ENCODE peak calls at places on chromosomes 2 and 18, in five cellular contexts. W is endothelial cell of umbilical vein, D is A549, G is WTC11, U is HepG2. E is an unnamed sample.

GRCh38 chr2:98881153-98881650 is 54.8 kb downstream of the CRACDL start:
- DNase-seq in U (no peak), D (no peak), G (no peak), W (no peak), E (no peak)

GRCh38 chr2:225120175-225120574 is 77.9 kb upstream of the DOCK10 start:
- DNase-seq in W (no peak), D (peak; percentile 24), G (no peak), U (no peak), E (no peak)

GRCh38 chr18:50973367-50974126 is 5.7 kb downstream of the ELAC1 start:
- DNase-seq in D (peak; percentile 27), W (no peak), U (peak; percentile 90), G (no peak), E (peak; percentile 67)

GRCh38 chr2:174053784-174054183 is 88.6 kb upstream of the SP3 start:
- DNase-seq in D (no peak), W (no peak), U (no peak), G (peak; percentile 37), E (no peak)

GRCh38 chr18:6835345-6835744 is 105.8 kb downstream of the ARHGAP28 start:
- DNase-seq in U (peak; percentile 6), D (no peak), W (no peak), G (no peak), E (no peak)

GRCh38 chr2:152367547-152368250 is 32.7 kb downstream of the FMNL2 start:
- DNase-seq in G (no peak), U (no peak), W (no peak), D (no peak), E (no peak)

GRCh38 chr18:74139888-74140287 is 7.7 kb downstream of the FBXO15 start:
- DNase-seq in G (no peak), U (no peak), D (no peak), W (no peak), E (peak; percentile 59)

GRCh38 chr18:62505669-62506494 is 16.9 kb upstream of the ZCCHC2 start:
- DNase-seq in D (no peak), G (no peak), U (no peak), W (peak; percentile 66), E (peak; percentile 53)

GRCh38 chr2:65309699-65310098 is 82.1 kb downstream of the ACTR2 start:
- DNase-seq in G (no peak), U (no peak), D (no peak), W (no peak), E (no peak)

GRCh38 chr2:86260978-86261377 is 61.7 kb downstream of the MRPL35 start:
- DNase-seq in G (no peak), U (no peak), D (no peak), W (no peak), E (no peak)

GRCh38 chr18:23547806-23548205 is 38.5 kb downstream of the NPC1 start:
- DNase-seq in U (peak; percentile 35), G (no peak), W (no peak), D (peak; percentile 41), E (no peak)

GRCh38 chr2:36731941-36732700 is 35.6 kb downstream of the VIT start:
- DNase-seq in W (peak; percentile 22), D (no peak), U (no peak), G (no peak), E (no peak)

GRCh38 chr2:55518846-55519167 is 711 bp upstream of the CFAP36 start:
- DNase-seq in D (peak; percentile 28), W (no peak), G (no peak), U (peak; percentile 12), E (peak; percentile 60)

GRCh38 chr18:35481960-35482366 is 15.8 kb downstream of the INO80C start:
- DNase-seq in W (no peak), U (peak; percentile 92), G (no peak), D (no peak), E (no peak)

GRCh38 chr2:10220516-10221391 is 82.0 kb upstream of the HPCAL1 start:
- DNase-seq in W (no peak), G (no peak), U (no peak), D (no peak), E (peak; percentile 67)

GRCh38 chr18:48318481-48318880 is 90.7 kb downstream of the ZBTB7C start:
- DNase-seq in W (no peak), G (peak; percentile 31), U (no peak), D (no peak), E (no peak)

GRCh38 chr2:68046224-68046623 is 16.6 kb downstream of the C1D start:
- DNase-seq in W (no peak), D (no peak), U (no peak), G (no peak), E (no peak)

GRCh38 chr2:68043719-68044498 is 18.9 kb downstream of the C1D start:
- DNase-seq in U (no peak), G (no peak), W (peak; percentile 25), D (no peak), E (no peak)

GRCh38 chr2:68041704-68042245 is 21.0 kb downstream of the C1D start:
- DNase-seq in G (no peak), D (no peak), W (no peak), U (no peak), E (no peak)

GRCh38 chr2:68046642-68047240 is 16.1 kb downstream of the C1D start:
- DNase-seq in D (no peak), G (no peak), U (no peak), W (no peak), E (no peak)

GRCh38 chr2:68045337-68045736 is 17.5 kb downstream of the C1D start:
- DNase-seq in D (no peak), G (no peak), U (no peak), W (no peak), E (no peak)
- TF ChIP-seq MAX in D (no peak), G (no peak), U (no peak), W (no peak), E (no peak)

GRCh38 chr2:74063486-74063885 is 78.8 kb downstream of the TET3 start:
- DNase-seq in W (no peak), D (no peak), G (no peak), U (no peak), E (peak; percentile 36)
- TF ChIP-seq MAX in W (no peak), D (no peak), G (no peak), U (no peak), E (no peak)

GRCh38 chr2:211093743-211094303 is 537.4 kb downstream of the CPS1 start:
- DNase-seq in D (no peak), G (no peak), U (peak; percentile 62), W (peak; percentile 11), E (peak; percentile 16)
- TF ChIP-seq MAX in D (no peak), G (no peak), U (no peak), W (no peak), E (no peak)

DNA sequence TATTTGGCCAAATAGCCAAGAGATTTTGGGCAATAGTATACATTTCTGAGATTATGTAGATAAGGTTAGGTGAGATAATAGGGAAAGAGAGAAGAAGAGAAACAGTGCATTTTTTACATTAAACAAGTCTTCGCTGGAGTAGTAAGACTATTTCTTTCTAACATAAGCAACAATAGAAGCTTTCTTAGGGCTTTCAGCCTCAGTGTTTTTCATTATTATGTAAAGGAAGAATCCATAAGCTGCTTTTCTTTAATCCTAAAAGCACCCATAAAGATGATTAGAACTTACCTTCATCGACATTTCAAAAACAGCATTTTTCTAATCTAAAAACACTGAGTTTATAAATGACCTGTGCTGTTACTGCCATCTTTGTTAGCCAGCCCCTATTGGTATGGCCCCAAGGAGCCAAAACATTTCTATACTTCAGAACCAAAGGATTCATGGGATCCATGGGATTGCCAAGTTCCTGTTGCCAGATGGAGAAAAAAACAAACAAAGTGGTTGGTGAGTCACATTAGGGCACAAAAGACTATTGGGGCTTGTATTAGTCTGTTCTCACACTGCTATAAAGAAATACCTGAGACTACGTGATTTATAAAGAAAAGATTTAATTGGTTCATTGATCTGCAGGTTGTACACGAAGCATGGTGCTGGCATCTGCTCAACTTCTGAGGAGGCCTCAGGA is 88.2 kb downstream of the SCG2 start:
- DNase-seq in G (no peak), U (no peak), D (no peak), W (no peak), E (no peak)
- TF ChIP-seq MAX in G (no peak), U (no peak), D (no peak), W (no peak), E (no peak)

DNA sequence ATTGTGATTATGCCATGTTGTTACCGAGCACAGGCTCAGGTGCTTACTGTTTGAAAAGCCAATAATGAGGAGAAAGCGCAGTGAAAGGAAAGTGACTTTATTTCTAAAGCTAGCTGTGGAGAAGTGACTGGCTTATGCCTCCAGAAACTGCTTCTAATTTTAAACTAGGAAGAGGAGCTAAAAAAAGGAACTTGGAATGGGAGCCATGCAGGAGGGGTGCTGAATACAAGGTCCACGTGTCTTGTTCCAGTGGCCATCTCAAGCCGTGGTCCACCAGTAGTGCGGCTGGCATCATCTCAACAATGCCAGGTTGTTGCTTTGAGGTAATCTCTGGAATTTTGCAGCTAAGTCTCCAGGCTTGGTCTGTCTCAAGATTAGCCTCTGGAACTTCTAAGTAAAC is 282.0 kb downstream of the THSD7B start:
- DNase-seq in U (no peak), D (no peak), W (no peak), G (no peak), E (no peak)
- TF ChIP-seq MAX in U (no peak), D (no peak), W (no peak), G (no peak), E (no peak)

GRCh38 chr2:113131343-113131933 is 4.0 kb downstream of the IL1RN start:
- DNase-seq in D (no peak), G (no peak), W (no peak), U (no peak), E (no peak)

GRCh38 chr2:113132622-113133021 is 5.2 kb downstream of the IL1RN start:
- DNase-seq in D (no peak), G (no peak), W (no peak), U (no peak), E (no peak)

GRCh38 chr2:113136828-113137775 is 9.7 kb downstream of the IL1RN start:
- DNase-seq in W (peak; percentile 42), D (no peak), G (peak; percentile 17), U (peak; percentile 59), E (peak; percentile 71)

GRCh38 chr2:113135354-113135753 is 8.0 kb downstream of the IL1RN start:
- DNase-seq in G (no peak), W (no peak), D (no peak), U (no peak), E (no peak)

DNA sequence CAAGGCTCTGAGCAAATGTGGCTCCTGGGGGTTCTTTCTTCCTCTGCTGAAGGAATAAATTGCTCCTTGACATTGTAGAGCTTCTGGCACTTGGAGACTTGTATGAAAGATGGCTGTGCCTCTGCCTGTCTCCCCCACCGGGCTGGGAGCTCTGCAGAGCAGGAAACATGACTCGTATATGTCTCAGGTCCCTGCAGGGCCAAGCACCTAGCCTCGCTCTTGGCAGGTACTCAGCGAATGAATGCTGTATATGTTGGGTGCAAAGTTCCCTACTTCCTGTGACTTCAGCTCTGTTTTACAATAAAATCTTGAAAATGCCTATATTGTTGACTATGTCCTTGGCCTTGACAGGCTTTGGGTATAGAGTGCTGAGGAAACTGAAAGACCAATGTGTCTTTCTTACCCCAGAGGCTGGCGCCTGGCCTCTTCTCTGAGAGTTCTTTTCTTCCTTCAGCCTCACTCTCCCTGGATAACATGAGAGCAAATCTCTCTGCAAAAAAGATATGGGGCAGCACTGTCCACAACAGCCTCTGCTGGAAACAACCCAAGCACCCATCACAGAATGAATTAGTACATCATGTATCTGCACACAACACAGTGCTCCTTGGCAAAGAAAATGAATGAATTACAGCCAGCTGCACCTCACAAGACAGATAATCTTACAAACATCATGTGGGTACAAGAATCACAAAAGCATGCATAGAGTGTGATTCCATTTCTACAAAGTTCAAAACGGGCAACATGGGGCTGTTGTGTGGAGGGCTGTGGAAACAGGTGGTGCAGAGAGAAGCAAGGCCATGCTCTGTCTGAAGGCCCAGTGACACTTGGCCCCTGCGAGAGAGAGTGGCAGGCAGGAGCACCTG is 6.5 kb downstream of the IL1RN start:
- DNase-seq in G (no peak), D (no peak), W (no peak), U (no peak), E (peak; percentile 53)
- TF ChIP-seq MAX in G (no peak), D (no peak), W (no peak), U (no peak), E (no peak)

GRCh38 chr2:51490576-51491234 is 458.8 kb upstream of the NRXN1 start:
- DNase-seq in U (no peak), D (no peak), G (no peak), W (no peak), E (no peak)
- TF ChIP-seq MAX in U (no peak), D (no peak), G (no peak), W (no peak), E (no peak)